ENCODE peak calls at places on chromosomes 7 and 10, in nine cellular contexts. One of them, this sample, is unnamed.

GRCh38 chr7:87225696-87226095 is 6.2 kb upstream of the TMEM243 start:
- DNase-seq in uterus: no peak
- DNase-seq in HepG2: no peak
- DNase-seq in A549: peak; percentile 26
- DNase-seq in IMR-90: peak; percentile 72
- DNase-seq in transverse colon: no peak
- DNase-seq in breast epithelium: no peak
- DNase-seq in stomach: no peak
- DNase-seq in ovary: no peak
- DNase-seq in this sample: no peak

GRCh38 chr7:2037301-2037804 is 195.4 kb downstream of the MAD1L1 start:
- DNase-seq in uterus: no peak
- DNase-seq in HepG2: no peak
- DNase-seq in A549: no peak
- DNase-seq in IMR-90: peak; percentile 44
- DNase-seq in transverse colon: no peak
- DNase-seq in breast epithelium: no peak
- DNase-seq in stomach: no peak
- DNase-seq in ovary: no peak
- DNase-seq in this sample: no peak

GRCh38 chr10:79266543-79267312 is 80.5 kb upstream of the PPIF start:
- DNase-seq in uterus: peak; percentile 67
- DNase-seq in HepG2: no peak
- DNase-seq in A549: no peak
- DNase-seq in IMR-90: peak; percentile 93
- DNase-seq in transverse colon: peak; percentile 67
- DNase-seq in breast epithelium: no peak
- DNase-seq in stomach: peak; percentile 47
- DNase-seq in ovary: no peak
- DNase-seq in this sample: peak; percentile 98

GRCh38 chr10:79995979-79996629 is 47.2 kb upstream of the SFTPD start:
- DNase-seq in uterus: no peak
- DNase-seq in HepG2: no peak
- DNase-seq in A549: no peak
- DNase-seq in IMR-90: no peak
- DNase-seq in transverse colon: no peak
- DNase-seq in breast epithelium: no peak
- DNase-seq in stomach: no peak
- DNase-seq in ovary: no peak
- DNase-seq in this sample: no peak

GRCh38 chr7:22697897-22698645 is 28.9 kb upstream of the IL6 start:
- DNase-seq in uterus: no peak
- DNase-seq in HepG2: no peak
- DNase-seq in A549: no peak
- DNase-seq in IMR-90: no peak
- DNase-seq in transverse colon: peak; percentile 14
- DNase-seq in breast epithelium: no peak
- DNase-seq in stomach: no peak
- DNase-seq in ovary: no peak
- DNase-seq in this sample: no peak

GRCh38 chr10:72375173-72375572 is 20.5 kb upstream of the DNAJB12 start:
- DNase-seq in uterus: no peak
- DNase-seq in HepG2: no peak
- DNase-seq in A549: no peak
- DNase-seq in IMR-90: peak; percentile 30
- DNase-seq in transverse colon: no peak
- DNase-seq in breast epithelium: no peak
- DNase-seq in stomach: no peak
- DNase-seq in ovary: no peak
- DNase-seq in this sample: no peak

GRCh38 chr10:43230101-43230908 is 36.6 kb downstream of the RASGEF1A start:
- DNase-seq in uterus: peak; percentile 8
- DNase-seq in HepG2: no peak
- DNase-seq in A549: no peak
- DNase-seq in IMR-90: no peak
- DNase-seq in transverse colon: peak; percentile 5
- DNase-seq in breast epithelium: peak; percentile 17
- DNase-seq in stomach: no peak
- DNase-seq in ovary: no peak
- DNase-seq in this sample: no peak

GRCh38 chr10:25641576-25641975 is 292.5 kb upstream of the MYO3A start:
- DNase-seq in uterus: no peak
- DNase-seq in HepG2: no peak
- DNase-seq in A549: no peak
- DNase-seq in IMR-90: no peak
- DNase-seq in transverse colon: no peak
- DNase-seq in breast epithelium: no peak
- DNase-seq in stomach: no peak
- DNase-seq in ovary: no peak
- DNase-seq in this sample: no peak

GRCh38 chr7:46059308-46060020 is 138.4 kb upstream of the IGFBP3 start:
- DNase-seq in uterus: peak; percentile 24
- DNase-seq in HepG2: no peak
- DNase-seq in A549: no peak
- DNase-seq in IMR-90: no peak
- DNase-seq in transverse colon: no peak
- DNase-seq in breast epithelium: no peak
- DNase-seq in stomach: no peak
- DNase-seq in ovary: no peak
- DNase-seq in this sample: no peak

GRCh38 chr10:112898540-112899395 is 51.3 kb upstream of the TCF7L2 start:
- DNase-seq in uterus: no peak
- DNase-seq in HepG2: peak; percentile 90
- DNase-seq in A549: peak; percentile 95
- DNase-seq in IMR-90: peak; percentile 80
- DNase-seq in transverse colon: peak; percentile 71
- DNase-seq in breast epithelium: no peak
- DNase-seq in stomach: peak; percentile 66
- DNase-seq in ovary: no peak
- DNase-seq in this sample: no peak

GRCh38 chr7:7257899-7258692 is 75.8 kb downstream of the C1GALT1 start:
- DNase-seq in uterus: no peak
- DNase-seq in HepG2: no peak
- DNase-seq in A549: no peak
- DNase-seq in IMR-90: peak; percentile 5
- DNase-seq in transverse colon: peak; percentile 12
- DNase-seq in breast epithelium: no peak
- DNase-seq in stomach: no peak
- DNase-seq in ovary: no peak
- DNase-seq in this sample: no peak

GRCh38 chr10:32070645-32071044 is 14.4 kb upstream of the KIF5B start:
- DNase-seq in uterus: no peak
- DNase-seq in HepG2: no peak
- DNase-seq in A549: no peak
- DNase-seq in IMR-90: no peak
- DNase-seq in transverse colon: no peak
- DNase-seq in breast epithelium: no peak
- DNase-seq in stomach: no peak
- DNase-seq in ovary: no peak
- DNase-seq in this sample: no peak

GRCh38 chr10:29522038-29522855 is 112.5 kb downstream of the SVIL start:
- DNase-seq in uterus: no peak
- DNase-seq in HepG2: no peak
- DNase-seq in A549: no peak
- DNase-seq in IMR-90: peak; percentile 10
- DNase-seq in transverse colon: peak; percentile 9
- DNase-seq in breast epithelium: no peak
- DNase-seq in stomach: no peak
- DNase-seq in ovary: peak; percentile 42
- DNase-seq in this sample: no peak

GRCh38 chr7:17027143-17027802 is 145.5 kb upstream of the AGR3 start:
- DNase-seq in uterus: no peak
- DNase-seq in HepG2: no peak
- DNase-seq in A549: no peak
- DNase-seq in IMR-90: no peak
- DNase-seq in transverse colon: no peak
- DNase-seq in breast epithelium: no peak
- DNase-seq in stomach: no peak
- DNase-seq in ovary: no peak
- DNase-seq in this sample: no peak

GRCh38 chr7:19920705-19921104 is 147.3 kb upstream of the TMEM196 start:
- DNase-seq in uterus: no peak
- DNase-seq in HepG2: no peak
- DNase-seq in A549: no peak
- DNase-seq in IMR-90: no peak
- DNase-seq in transverse colon: no peak
- DNase-seq in breast epithelium: no peak
- DNase-seq in stomach: no peak
- DNase-seq in ovary: no peak
- DNase-seq in this sample: no peak

GRCh38 chr7:158812684-158813083 is 16.6 kb downstream of the ESYT2 start:
- DNase-seq in uterus: no peak
- DNase-seq in HepG2: no peak
- DNase-seq in A549: no peak
- DNase-seq in IMR-90: no peak
- DNase-seq in transverse colon: no peak
- DNase-seq in breast epithelium: no peak
- DNase-seq in stomach: no peak
- DNase-seq in ovary: no peak
- DNase-seq in this sample: no peak

GRCh38 chr7:100429637-100430449 is at the start of gene MEPCE:
- DNase-seq in uterus: peak; percentile 97
- DNase-seq in HepG2: peak; percentile 96
- DNase-seq in A549: peak; percentile 97
- DNase-seq in IMR-90: peak; percentile 96
- DNase-seq in transverse colon: peak; percentile 96
- DNase-seq in breast epithelium: peak; percentile 96
- DNase-seq in stomach: peak; percentile 96
- DNase-seq in ovary: peak; percentile 98
- DNase-seq in this sample: peak; percentile 91
- TF ChIP-seq POLR2A in uterus: peak; percentile 77
- TF ChIP-seq POLR2A in HepG2: no peak
- TF ChIP-seq POLR2A in A549: peak; percentile 36
- TF ChIP-seq POLR2A in IMR-90: no peak
- TF ChIP-seq POLR2A in transverse colon: peak; percentile 12
- TF ChIP-seq POLR2A in breast epithelium: no peak
- TF ChIP-seq POLR2A in stomach: no peak
- TF ChIP-seq POLR2A in ovary: no peak
- TF ChIP-seq POLR2A in this sample: peak; percentile 13

DNA sequence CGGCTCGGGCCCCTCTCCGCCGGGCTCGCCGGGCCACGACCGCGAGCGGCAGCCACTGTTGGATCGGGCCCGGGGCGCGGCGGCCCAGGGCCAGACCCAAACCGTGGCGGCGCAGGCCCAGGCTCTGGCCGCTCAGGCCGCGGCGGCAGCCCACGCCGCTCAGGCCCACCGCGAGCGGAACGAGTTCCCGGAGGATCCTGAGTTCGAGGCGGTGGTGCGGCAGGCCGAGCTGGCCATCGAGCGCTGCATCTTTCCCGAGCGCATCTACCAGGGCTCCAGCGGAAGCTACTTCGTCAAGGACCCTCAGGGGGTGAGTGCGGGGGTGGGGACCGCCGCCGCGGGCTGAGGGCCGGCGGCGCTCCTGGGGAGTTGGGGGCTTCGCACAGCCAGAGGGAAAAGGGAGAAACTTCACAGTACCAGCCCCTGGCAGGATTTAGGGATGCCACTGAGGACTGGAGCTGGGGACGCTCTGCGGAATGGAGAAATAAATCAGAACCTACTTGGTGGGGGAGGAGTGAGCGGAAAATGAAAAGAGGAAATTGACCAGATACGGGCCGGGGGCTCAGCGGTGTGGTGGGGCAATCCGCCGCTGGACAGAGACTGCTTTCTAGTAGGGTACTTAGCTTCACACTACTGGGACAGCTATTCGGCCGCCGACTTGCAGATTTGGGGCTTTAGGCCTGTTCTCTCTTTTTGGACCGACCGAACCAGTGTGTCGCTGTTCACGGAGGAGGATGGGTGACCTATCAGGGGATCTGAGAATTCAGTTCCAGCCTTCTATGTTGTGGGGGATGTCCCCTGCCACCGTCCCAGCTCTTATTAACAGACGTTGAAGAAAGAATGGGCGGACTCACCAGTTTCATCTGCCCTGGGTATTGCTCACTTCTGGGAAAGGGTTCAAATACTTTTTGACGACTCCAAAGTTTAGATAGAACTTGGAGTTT is 669 bp downstream of the PI4K2A start:
- DNase-seq in uterus: peak; percentile 21
- DNase-seq in HepG2: no peak
- DNase-seq in A549: no peak
- DNase-seq in IMR-90: peak; percentile 77
- DNase-seq in transverse colon: peak; percentile 31
- DNase-seq in breast epithelium: no peak
- DNase-seq in stomach: no peak
- DNase-seq in ovary: peak; percentile 20
- DNase-seq in this sample: peak; percentile 39
- TF ChIP-seq POLR2A in uterus: no peak
- TF ChIP-seq POLR2A in HepG2: no peak
- TF ChIP-seq POLR2A in A549: no peak
- TF ChIP-seq POLR2A in IMR-90: no peak
- TF ChIP-seq POLR2A in transverse colon: no peak
- TF ChIP-seq POLR2A in breast epithelium: no peak
- TF ChIP-seq POLR2A in stomach: no peak
- TF ChIP-seq POLR2A in ovary: no peak
- TF ChIP-seq POLR2A in this sample: no peak

GRCh38 chr10:101294109-101294508 is 59.9 kb upstream of the BTRC start:
- DNase-seq in uterus: no peak
- DNase-seq in HepG2: no peak
- DNase-seq in A549: no peak
- DNase-seq in IMR-90: no peak
- DNase-seq in transverse colon: no peak
- DNase-seq in breast epithelium: no peak
- DNase-seq in stomach: no peak
- DNase-seq in ovary: no peak
- DNase-seq in this sample: no peak
- TF ChIP-seq POLR2A in uterus: no peak
- TF ChIP-seq POLR2A in HepG2: no peak
- TF ChIP-seq POLR2A in A549: no peak
- TF ChIP-seq POLR2A in IMR-90: no peak
- TF ChIP-seq POLR2A in transverse colon: no peak
- TF ChIP-seq POLR2A in breast epithelium: no peak
- TF ChIP-seq POLR2A in stomach: no peak
- TF ChIP-seq POLR2A in ovary: no peak
- TF ChIP-seq POLR2A in this sample: no peak

GRCh38 chr10:15858895-15859294 is 1.4 kb downstream of the MINDY3 start:
- DNase-seq in uterus: no peak
- DNase-seq in HepG2: no peak
- DNase-seq in A549: no peak
- DNase-seq in IMR-90: no peak
- DNase-seq in transverse colon: no peak
- DNase-seq in breast epithelium: no peak
- DNase-seq in stomach: no peak
- DNase-seq in ovary: no peak
- DNase-seq in this sample: no peak

GRCh38 chr10:15859531-15859864 is 809 bp downstream of the MINDY3 start:
- DNase-seq in uterus: no peak
- DNase-seq in HepG2: no peak
- DNase-seq in A549: no peak
- DNase-seq in IMR-90: no peak
- DNase-seq in transverse colon: no peak
- DNase-seq in breast epithelium: no peak
- DNase-seq in stomach: no peak
- DNase-seq in ovary: no peak
- DNase-seq in this sample: no peak

GRCh38 chr10:15860692-15861201 is 440 bp upstream of the MINDY3 start:
- DNase-seq in uterus: no peak
- DNase-seq in HepG2: no peak
- DNase-seq in A549: no peak
- DNase-seq in IMR-90: no peak
- DNase-seq in transverse colon: no peak
- DNase-seq in breast epithelium: no peak
- DNase-seq in stomach: no peak
- DNase-seq in ovary: no peak
- DNase-seq in this sample: no peak

GRCh38 chr10:15857001-15857608 is 3.2 kb downstream of the MINDY3 start:
- DNase-seq in uterus: no peak
- DNase-seq in HepG2: no peak
- DNase-seq in A549: no peak
- DNase-seq in IMR-90: no peak
- DNase-seq in transverse colon: no peak
- DNase-seq in breast epithelium: no peak
- DNase-seq in stomach: no peak
- DNase-seq in ovary: no peak
- DNase-seq in this sample: no peak

GRCh38 chr10:15859865-15860691 is at the start of gene MINDY3:
- DNase-seq in uterus: peak; percentile 74
- DNase-seq in HepG2: peak; percentile 83
- DNase-seq in A549: peak; percentile 86
- DNase-seq in IMR-90: peak; percentile 74
- DNase-seq in transverse colon: peak; percentile 85
- DNase-seq in breast epithelium: peak; percentile 75
- DNase-seq in stomach: peak; percentile 80
- DNase-seq in ovary: peak; percentile 74
- DNase-seq in this sample: peak; percentile 47
- TF ChIP-seq POLR2A in uterus: no peak
- TF ChIP-seq POLR2A in HepG2: peak; percentile 85
- TF ChIP-seq POLR2A in A549: peak; percentile 66
- TF ChIP-seq POLR2A in IMR-90: no peak
- TF ChIP-seq POLR2A in transverse colon: peak; percentile 20
- TF ChIP-seq POLR2A in breast epithelium: no peak
- TF ChIP-seq POLR2A in stomach: no peak
- TF ChIP-seq POLR2A in ovary: peak; percentile 26
- TF ChIP-seq POLR2A in this sample: peak; percentile 65

This sample was measured in H54.